ENCODE peak calls at places on chromosomes 16 and 17, in four cellular contexts. M is fibroblast of gingiva; A is cardiac septum; K is effector CD4-positive, alpha-beta T cell. D is an unnamed sample.

GRCh38 chr17:49002766-49003165 is 5.6 kb downstream of the IGF2BP1 start:
- DNase-seq in A (no peak), K (no peak), M (no peak), D (peak; percentile 1)

GRCh38 chr17:41052594-41052993 is 2.4 kb downstream of the KRTAP2-2 start:
- DNase-seq in M (no peak), A (no peak), K (no peak), D (no peak)

GRCh38 chr16:85453179-85453678 is 159.9 kb upstream of the GSE1 start:
- DNase-seq in M (no peak), A (no peak), K (no peak), D (no peak)

GRCh38 chr16:8718753-8719386 is 44.5 kb downstream of the ABAT start:
- DNase-seq in A (no peak), M (no peak), K (no peak), D (no peak)

GRCh38 chr16:72905581-72905980 is 142.3 kb downstream of the ZFHX3 start:
- DNase-seq in K (no peak), A (no peak), M (no peak), D (no peak)

GRCh38 chr16:25855818-25856217 is 164.1 kb downstream of the HS3ST4 start:
- DNase-seq in K (no peak), A (no peak), M (no peak), D (no peak)

GRCh38 chr17:4010754-4011153 is 46.5 kb upstream of the ATP2A3 start:
- DNase-seq in K (no peak), A (no peak), M (no peak), D (no peak)

GRCh38 chr17:48998557-48999440 is 1.6 kb downstream of the IGF2BP1 start:
- DNase-seq in K (no peak), M (no peak), A (no peak), D (peak; percentile 62)

GRCh38 chr17:18235743-18236256 is 10.4 kb downstream of the LLGL1 start:
- DNase-seq in M (peak; percentile 45), K (no peak), A (no peak), D (no peak)

GRCh38 chr16:68086336-68086821 is 1.2 kb downstream of the NFATC3 start:
- DNase-seq in M (peak; percentile 35), A (no peak), K (no peak), D (no peak)

GRCh38 chr16:27205436-27206065 is 2.2 kb downstream of the KDM8 start:
- DNase-seq in A (no peak), K (no peak), M (no peak), D (no peak)

GRCh38 chr16:1533443-1533951 is at the start of gene TMEM204:
- DNase-seq in K (no peak), A (peak; percentile 88), M (peak; percentile 89), D (peak; percentile 76)

GRCh38 chr16:21991621-21992020 is 9.3 kb downstream of the PDZD9 start:
- DNase-seq in K (no peak), M (no peak), A (no peak), D (no peak)

GRCh38 chr17:43665387-43666101 is 3.8 kb upstream of the MEOX1 start:
- DNase-seq in K (no peak), M (no peak), A (peak; percentile 81), D (peak; percentile 82)

GRCh38 chr16:65121870-65122723 is at the start of gene CDH11:
- DNase-seq in K (no peak), A (no peak), M (peak; percentile 88), D (peak; percentile 96)

GRCh38 chr17:44144966-44145739 is 3.4 kb downstream of the HROB start:
- DNase-seq in A (no peak), K (no peak), M (peak; percentile 29), D (no peak)